ENCODE peak calls at places on chromosomes 4 and X, in eight cellular contexts. L is fibroblast of the aortic adventitia, T is NB4, X is glomerular endothelial cell, I is NCI-H510A treated with DMSO at 0.1 percent for 48 hours, F is neural crest cell, O is COR-L47, S is SW480. C is an unnamed sample.

GRCh38 chrX:10508891-10509290 is 111.5 kb downstream of the MID1 start:
- DNase-seq in L (no peak), T (no peak), X (no peak), I (no peak), F (no peak), O (no peak), S (no peak), C (no peak)

GRCh38 chr4:109912706-109913621 is at the start of gene EGF:
- DNase-seq in L (peak), T (no peak), X (no peak), I (peak), F (no peak), O (no peak), S (peak), C (peak)

GRCh38 chr4:14841801-14842748 is 160.2 kb upstream of the CPEB2 start:
- DNase-seq in L (peak), T (peak), X (no peak), I (peak), F (no peak), O (no peak), S (peak), C (no peak)

GRCh38 chr4:118955515-118955914 is 66.9 kb downstream of the SYNPO2 start:
- DNase-seq in L (peak), T (no peak), X (no peak), I (no peak), F (no peak), O (no peak), S (no peak), C (no peak)

GRCh38 chr4:122798101-122798500 is 28.5 kb upstream of the FGF2 start:
- DNase-seq in L (peak), T (no peak), X (no peak), I (peak), F (no peak), O (peak), S (peak), C (no peak)

GRCh38 chr4:67500373-67500772 is 44.9 kb downstream of the CENPC start:
- DNase-seq in L (no peak), T (no peak), X (no peak), I (no peak), F (no peak), O (no peak), S (no peak), C (no peak)

GRCh38 chrX:101417190-101417589 is 9.2 kb downstream of the HNRNPH2 start:
- DNase-seq in L (no peak), T (no peak), X (no peak), I (no peak), F (no peak), O (no peak), S (no peak), C (no peak)

GRCh38 chrX:136346506-136346905 is 45.7 kb downstream of the ADGRG4 start:
- DNase-seq in L (no peak), T (no peak), X (no peak), I (no peak), F (no peak), O (no peak), S (no peak), C (no peak)

GRCh38 chr4:139975830-139976272 is 178.1 kb downstream of the MAML3 start:
- DNase-seq in L (peak), T (peak), X (peak), I (no peak), F (no peak), O (no peak), S (no peak), C (no peak)

GRCh38 chr4:94621491-94622080 is 136.2 kb upstream of the BMPR1B start:
- DNase-seq in L (peak), T (peak), X (no peak), I (peak), F (peak), O (peak), S (peak), C (no peak)

GRCh38 chr4:56466910-56467283 is 520 bp upstream of the SRP72 start:
- DNase-seq in L (peak), T (peak), X (no peak), I (no peak), F (no peak), O (no peak), S (no peak), C (no peak)

GRCh38 chrX:10660171-10660570 is 39.8 kb upstream of the MID1 start:
- DNase-seq in L (no peak), T (no peak), X (no peak), I (no peak), F (peak), O (no peak), S (no peak), C (no peak)

GRCh38 chr4:180960758-180961401 is 1282.3 kb upstream of the TENM3 start:
- DNase-seq in L (peak), T (no peak), X (no peak), I (no peak), F (no peak), O (peak), S (no peak), C (no peak)

GRCh38 chr4:11098461-11098860 is 330.2 kb downstream of the HS3ST1 start:
- DNase-seq in L (no peak), T (no peak), X (no peak), I (no peak), F (no peak), O (no peak), S (no peak), C (no peak)

GRCh38 chrX:8913665-8914409 is 112.7 kb upstream of the FAM9A start:
- DNase-seq in L (peak), T (no peak), X (no peak), I (no peak), F (no peak), O (no peak), S (no peak), C (peak)

GRCh38 chr4:41221850-41222249 is 7.5 kb upstream of the APBB2 start:
- DNase-seq in L (no peak), T (no peak), X (no peak), I (no peak), F (no peak), O (no peak), S (no peak), C (no peak)

GRCh38 chrX:30060718-30061117 is 154.6 kb upstream of the MAGEB2 start:
- DNase-seq in L (peak), T (peak), X (no peak), I (peak), F (no peak), O (peak), S (peak), C (no peak)

GRCh38 chr4:107950746-107951540 is 19.6 kb downstream of the CYP2U1 start:
- DNase-seq in L (peak), T (no peak), X (no peak), I (no peak), F (no peak), O (no peak), S (no peak), C (no peak)

GRCh38 chrX:10049246-10049645 is 82.1 kb downstream of the CLDN34 start:
- DNase-seq in L (peak), T (no peak), X (no peak), I (no peak), F (no peak), O (no peak), S (no peak), C (no peak)

GRCh38 chr4:72084587-72085011 is 52.8 kb downstream of the NPFFR2 start:
- DNase-seq in L (no peak), T (no peak), X (no peak), I (no peak), F (no peak), O (no peak), S (no peak), C (no peak)

GRCh38 chr4:6562931-6563901 is 11.8 kb upstream of the MAN2B2 start:
- DNase-seq in L (no peak), T (peak), X (no peak), I (no peak), F (no peak), O (peak), S (peak), C (no peak)

GRCh38 chr4:140092094-140092820 is 61.7 kb downstream of the MAML3 start:
- DNase-seq in L (no peak), T (peak), X (no peak), I (peak), F (no peak), O (peak), S (peak), C (no peak)

GRCh38 chrX:48971325-48972213 is at the start of gene KCND1:
- DNase-seq in L (peak), T (no peak), X (no peak), I (no peak), F (no peak), O (peak), S (peak), C (no peak)

GRCh38 chr4:97123573-97123972 is 1019.7 kb downstream of the STPG2 start:
- DNase-seq in L (no peak), T (no peak), X (no peak), I (no peak), F (no peak), O (peak), S (no peak), C (no peak)

GRCh38 chrX:11944486-11944885 is 186.4 kb downstream of the MSL3 start:
- DNase-seq in L (peak), T (peak), X (no peak), I (peak), F (peak), O (peak), S (peak), C (peak)

GRCh38 chrX:20571611-20572010 is 304.9 kb upstream of the RPS6KA3 start:
- DNase-seq in L (peak), T (peak), X (no peak), I (no peak), F (no peak), O (no peak), S (no peak), C (no peak)

GRCh38 chr4:159608434-159608833 is 505.6 kb downstream of the RAPGEF2 start:
- DNase-seq in L (no peak), T (no peak), X (no peak), I (no peak), F (no peak), O (no peak), S (peak), C (peak)

GRCh38 chr4:72489267-72489666 is 79.8 kb downstream of the ADAMTS3 start:
- DNase-seq in L (peak), T (no peak), X (no peak), I (no peak), F (no peak), O (no peak), S (peak), C (no peak)

GRCh38 chr4:128381748-128382559 is 94.3 kb upstream of the PGRMC2 start:
- DNase-seq in L (no peak), T (no peak), X (no peak), I (no peak), F (no peak), O (no peak), S (no peak), C (no peak)

GRCh38 chr4:27010334-27010940 is 149.8 kb downstream of the STIM2 start:
- DNase-seq in L (peak), T (peak), X (peak), I (peak), F (peak), O (peak), S (peak), C (no peak)

C was measured in retinal pigment epithelial cell.